ENCODE peak calls at places on chromosomes 2 and 18, in six cellular contexts. Z is mesothelial cell of epicardium, B is tibial artery, N is endodermal cell, P is AG10803, H is lower lobe of right lung. D is an unnamed sample.

GRCh38 chr2:1501991-1502390 is 88.7 kb downstream of the TPO start:
- DNase-seq in B (no peak), P (no peak), H (peak), Z (no peak), N (no peak), D (no peak)

GRCh38 chr2:230829293-230829692 is 35.4 kb upstream of the ITM2C start:
- DNase-seq in N (no peak), Z (no peak), P (no peak), H (no peak), B (no peak), D (no peak)

GRCh38 chr2:71064754-71065621 is 3.5 kb upstream of the NAGK start:
- DNase-seq in H (no peak), N (no peak), B (no peak), Z (no peak), P (peak), D (no peak)

GRCh38 chr2:71793965-71794364 is 340.6 kb downstream of the DYSF start:
- DNase-seq in Z (no peak), H (no peak), B (no peak), N (no peak), P (no peak), D (no peak)

GRCh38 chr18:70276416-70277145 is 12.3 kb upstream of the SOCS6 start:
- DNase-seq in B (no peak), N (no peak), H (no peak), Z (no peak), P (no peak), D (no peak)

GRCh38 chr18:59634096-59634495 is 63.1 kb downstream of the CCBE1 start:
- DNase-seq in N (no peak), P (no peak), B (no peak), H (no peak), Z (no peak), D (no peak)

GRCh38 chr2:37653805-37654378 is 17.6 kb downstream of the CDC42EP3 start:
- DNase-seq in H (peak), N (no peak), B (peak), Z (no peak), P (peak), D (no peak)

GRCh38 chr18:38427736-38428135 is 862.1 kb upstream of the CELF4 start:
- DNase-seq in P (no peak), N (no peak), Z (no peak), B (no peak), H (no peak), D (no peak)

GRCh38 chr18:61765097-61765496 is 127.7 kb downstream of the RNF152 start:
- DNase-seq in H (no peak), B (no peak), Z (no peak), P (peak), N (no peak), D (no peak)

GRCh38 chr18:74511823-74512222 is 15.7 kb downstream of the CNDP2 start:
- DNase-seq in P (no peak), H (no peak), N (peak), Z (no peak), B (no peak), D (no peak)

GRCh38 chr2:101111917-101112771 is 39.0 kb downstream of the TBC1D8 start:
- DNase-seq in H (no peak), P (peak), Z (no peak), N (no peak), B (no peak), D (no peak)

GRCh38 chr2:188518391-188518790 is 226.7 kb downstream of the GULP1 start:
- DNase-seq in P (peak), B (no peak), Z (no peak), H (no peak), N (no peak), D (no peak)

GRCh38 chr2:197784956-197785941 is at the start of gene BOLL:
- DNase-seq in B (no peak), H (no peak), P (no peak), Z (no peak), N (peak), D (no peak)

GRCh38 chr2:72144412-72144745 is 3.3 kb downstream of the CYP26B1 start:
- DNase-seq in P (no peak), Z (no peak), H (no peak), N (no peak), B (no peak), D (no peak)

GRCh38 chr2:241659150-241659739 is 21.8 kb downstream of the ATG4B start:
- DNase-seq in B (peak), N (peak), H (no peak), P (peak), Z (peak), D (no peak)

GRCh38 chr2:159471340-159471739 is 145.0 kb downstream of the BAZ2B start:
- DNase-seq in B (no peak), P (no peak), Z (no peak), H (no peak), N (no peak), D (no peak)

GRCh38 chr2:98148968-98149697 is 62.2 kb downstream of the VWA3B start:
- DNase-seq in N (peak), Z (no peak), H (no peak), B (peak), P (peak), D (no peak)

GRCh38 chr18:3577456-3577855 is 127.5 kb downstream of the TGIF1 start:
- DNase-seq in N (no peak), P (peak), B (no peak), Z (no peak), H (no peak), D (no peak)

GRCh38 chr2:166180951-166181812 is 53.4 kb upstream of the SCN1A start:
- DNase-seq in N (peak), P (peak), H (peak), Z (peak), B (peak), D (no peak)

GRCh38 chr2:197498937-197499593 is 575 bp downstream of the HSPD1 start:
- DNase-seq in Z (peak), B (peak), N (peak), H (peak), P (peak), D (peak)

GRCh38 chr2:29329899-29330298 is 214.7 kb downstream of the CLIP4 start:
- DNase-seq in Z (no peak), N (no peak), B (no peak), P (no peak), H (no peak), D (no peak)

GRCh38 chr2:96083064-96083889 is 33.1 kb downstream of the ADRA2B start:
- DNase-seq in H (peak), N (no peak), B (no peak), P (no peak), Z (no peak), D (no peak)

GRCh38 chr2:120344214-120344990 is 1.5 kb upstream of the INHBB start:
- DNase-seq in P (peak), B (no peak), Z (no peak), N (peak), H (no peak), D (no peak)

GRCh38 chr18:58396966-58397365 is 231.9 kb downstream of the ALPK2 start:
- DNase-seq in P (no peak), Z (no peak), B (no peak), N (no peak), H (no peak), D (no peak)

GRCh38 chr18:48228841-48229240 is 180.3 kb downstream of the ZBTB7C start:
- DNase-seq in B (no peak), N (no peak), Z (no peak), P (no peak), H (no peak), D (no peak)

GRCh38 chr2:177427316-177427715 is 34.7 kb downstream of the AGPS start:
- DNase-seq in Z (no peak), H (no peak), B (no peak), N (no peak), P (no peak), D (no peak)

GRCh38 chr18:70135604-70136003 is 69.9 kb downstream of the RTTN start:
- DNase-seq in B (no peak), P (no peak), Z (no peak), N (no peak), H (no peak), D (no peak)

GRCh38 chr2:60411295-60411694 is 142.2 kb downstream of the BCL11A start:
- DNase-seq in N (no peak), B (no peak), Z (no peak), H (no peak), P (peak), D (no peak)

GRCh38 chr2:11515441-11516071 is 18.3 kb upstream of the GREB1 start:
- DNase-seq in H (no peak), B (no peak), N (peak), P (no peak), Z (no peak), D (no peak)

GRCh38 chr2:26033270-26033768 is 565 bp upstream of the RAB10 start:
- DNase-seq in Z (peak), P (peak), N (peak), H (peak), B (peak), D (no peak)

GRCh38 chr2:145411493-145411892 is 891.6 kb upstream of the ZEB2 start:
- DNase-seq in P (no peak), B (no peak), N (no peak), Z (no peak), H (no peak), D (no peak)

GRCh38 chr2:25381502-25381901 is 39.8 kb upstream of the DNMT3A start:
- DNase-seq in Z (no peak), B (no peak), N (peak), H (no peak), P (no peak), D (no peak)

GRCh38 chr2:98468621-98469236 is 24.1 kb downstream of the INPP4A start:
- DNase-seq in Z (no peak), H (no peak), B (no peak), P (no peak), N (no peak), D (no peak)

GRCh38 chr2:6580982-6581381 is 284.7 kb downstream of the CMPK2 start:
- DNase-seq in N (no peak), H (no peak), B (no peak), P (peak), Z (no peak), D (no peak)

GRCh38 chr2:111100765-111101162 is 19.9 kb upstream of the BCL2L11 start:
- DNase-seq in B (no peak), Z (no peak), N (no peak), P (no peak), H (no peak), D (no peak)

GRCh38 chr18:58697131-58697530 is 25.9 kb downstream of the MALT1 start:
- DNase-seq in H (no peak), B (no peak), Z (no peak), P (no peak), N (no peak), D (no peak)

GRCh38 chr18:79801217-79801616 is 3.5 kb downstream of the KCNG2 start:
- DNase-seq in P (no peak), Z (no peak), N (no peak), H (no peak), B (no peak), D (no peak)

DNA sequence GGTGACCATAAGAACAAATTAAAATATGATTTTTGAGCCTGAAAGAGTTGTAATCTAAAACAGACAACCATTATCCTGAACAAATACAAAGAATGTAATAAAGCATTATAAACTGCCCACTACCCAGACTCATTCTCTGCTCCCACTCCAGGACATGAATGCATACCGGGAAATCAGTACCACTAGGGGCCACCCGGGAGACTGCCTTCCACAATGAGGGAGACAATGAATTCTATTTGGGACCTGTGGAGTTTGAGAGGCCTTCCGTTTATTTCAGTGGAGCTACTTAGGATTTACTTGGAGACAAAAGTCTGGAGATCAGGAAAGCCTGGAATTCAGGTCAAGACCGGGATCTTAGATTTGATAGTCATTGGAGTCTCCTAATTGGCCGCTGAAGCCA is 50.0 kb downstream of the NAB1 start:
- DNase-seq in H (no peak), Z (no peak), B (no peak), N (peak), P (no peak), D (no peak)
- TF ChIP-seq CTCF in H (no peak), Z (no peak), B (no peak), N (peak), P (peak), D (no peak)

GRCh38 chr2:121815216-121815615 is 59.8 kb downstream of the TSN start:
- DNase-seq in H (no peak), P (no peak), N (no peak), Z (no peak), B (no peak), D (no peak)

GRCh38 chr2:121809607-121810006 is 54.2 kb downstream of the TSN start:
- DNase-seq in B (no peak), H (no peak), N (peak), Z (no peak), P (no peak), D (no peak)

GRCh38 chr2:121805767-121806145 is 50.3 kb downstream of the TSN start:
- DNase-seq in B (no peak), N (no peak), H (no peak), P (no peak), Z (no peak), D (no peak)

GRCh38 chr2:121816797-121817196 is 61.3 kb downstream of the TSN start:
- DNase-seq in P (no peak), H (no peak), N (peak), Z (no peak), B (no peak), D (no peak)

DNA sequence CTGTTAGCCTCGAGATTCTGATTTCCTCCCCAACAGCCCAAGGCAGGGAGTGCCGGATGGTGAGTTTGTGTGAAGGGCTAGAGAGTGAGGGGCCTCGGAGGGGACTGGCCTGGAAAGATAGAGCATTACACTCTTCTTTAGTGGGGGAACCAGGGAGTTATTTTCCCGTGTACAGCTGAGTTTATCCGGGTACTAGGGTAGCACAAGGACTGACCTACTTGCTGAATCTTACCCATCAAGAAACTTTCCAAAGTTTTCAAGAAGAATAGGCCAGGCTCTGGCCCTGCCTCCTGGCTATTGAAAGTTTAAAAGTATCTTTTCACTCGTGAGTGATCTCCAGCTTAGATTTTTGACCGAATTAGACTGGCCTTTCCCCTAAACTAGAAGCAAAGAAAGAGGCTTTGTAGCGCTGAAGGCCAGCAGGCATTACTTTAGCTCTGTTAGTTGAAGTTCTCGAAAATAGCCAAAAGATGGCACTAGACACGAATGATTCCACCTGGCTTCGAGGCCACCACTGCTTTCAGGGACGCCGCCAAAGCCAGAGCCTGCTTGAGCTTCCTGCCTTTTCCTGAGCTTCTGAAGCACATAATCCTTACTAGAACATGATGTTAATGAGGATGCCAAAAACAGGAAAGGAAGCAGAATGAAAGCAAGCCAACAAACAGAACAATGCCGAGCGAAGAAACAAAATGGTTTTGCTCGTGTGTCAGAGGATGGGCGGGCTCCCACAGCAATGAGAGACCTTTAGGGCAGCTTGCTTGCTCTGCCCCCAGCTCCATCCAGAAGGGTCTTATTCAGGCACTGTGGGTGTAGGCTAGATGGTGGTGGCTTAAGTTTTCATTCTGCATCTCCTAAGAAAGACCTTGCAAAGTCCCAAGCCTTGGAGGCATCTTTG is 55.8 kb downstream of the TSN start:
- DNase-seq in N (peak), P (peak), Z (peak), H (no peak), B (peak), D (no peak)
- TF ChIP-seq CTCF in N (peak), P (peak), Z (no peak), H (peak), B (peak), D (no peak)

GRCh38 chr2:128715360-128715759 is 396.7 kb upstream of the HS6ST1 start:
- DNase-seq in N (no peak), P (no peak), Z (no peak), B (no peak), H (no peak), D (no peak)

GRCh38 chr2:128714285-128714684 is 395.6 kb upstream of the HS6ST1 start:
- DNase-seq in N (peak), P (no peak), B (no peak), H (no peak), Z (no peak), D (no peak)

GRCh38 chr2:128716371-128716770 is 397.7 kb upstream of the HS6ST1 start:
- DNase-seq in P (no peak), B (no peak), N (no peak), Z (no peak), H (no peak), D (no peak)

GRCh38 chr2:128717758-128718710 is 399.4 kb upstream of the HS6ST1 start:
- DNase-seq in Z (no peak), H (no peak), N (no peak), P (no peak), B (no peak), D (no peak)

DNA sequence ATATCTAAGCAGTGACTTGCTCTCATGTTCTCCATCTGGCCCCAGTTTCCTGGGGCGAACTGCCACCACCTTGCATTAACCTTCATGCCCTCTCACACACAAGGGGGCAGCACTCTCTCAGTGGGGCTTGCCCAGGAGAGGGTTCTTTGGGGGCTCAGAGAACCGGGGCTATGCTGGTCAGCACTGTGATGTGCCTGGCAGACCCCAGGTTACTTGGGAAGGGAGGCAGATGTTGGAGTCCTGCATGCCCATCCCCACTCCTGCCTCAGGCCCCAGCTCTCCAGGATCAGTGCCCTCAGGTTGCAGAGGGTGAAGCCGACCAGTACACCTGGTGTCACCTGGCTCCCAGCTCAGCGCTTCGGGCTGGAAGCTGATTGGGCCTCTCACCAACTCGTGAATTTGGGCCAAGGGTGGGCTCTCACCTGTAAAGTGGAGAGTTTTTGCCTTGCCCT is 396.2 kb upstream of the HS6ST1 start:
- DNase-seq in H (no peak), N (peak), P (no peak), Z (no peak), B (no peak), D (no peak)
- TF ChIP-seq CTCF in H (no peak), N (peak), P (no peak), Z (no peak), B (no peak), D (no peak)

GRCh38 chr18:41532344-41533086 is 422.5 kb upstream of the PIK3C3 start:
- DNase-seq in H (no peak), P (no peak), B (no peak), N (peak), Z (no peak), D (no peak)
- TF ChIP-seq CTCF in H (no peak), P (no peak), B (no peak), N (peak), Z (no peak), D (no peak)

D was measured in natural killer cell.